ENCODE peak calls at places on chromosome 11, in seven cellular contexts. X, B, D, Q, L, M and V are unnamed samples.

GRCh38 chr11:34756591-34756990 is 135.7 kb downstream of the EHF start:
- DNase-seq in X (no peak), B (no peak), D (no peak), Q (no peak), L (no peak), M (no peak), V (no peak)

GRCh38 chr11:5605849-5606248 is 9.4 kb downstream of the TRIM6 start:
- DNase-seq in X (peak), B (no peak), D (no peak), Q (no peak), L (no peak), M (no peak), V (no peak)

GRCh38 chr11:69496202-69496557 is 14.7 kb downstream of the LINC01488 start:
- DNase-seq in X (no peak), B (no peak), D (no peak), Q (no peak), L (no peak), M (no peak), V (no peak)

GRCh38 chr11:65355013-65355775 is 643 bp downstream of the TIGD3 start:
- DNase-seq in X (no peak), B (peak), D (peak), Q (peak), L (peak), M (no peak), V (no peak)

GRCh38 chr11:8011981-8012444 is 24.9 kb downstream of the EIF3F start:
- DNase-seq in X (peak), B (no peak), D (no peak), Q (no peak), L (no peak), M (no peak), V (no peak)

GRCh38 chr11:69449320-69450063 is 32.0 kb upstream of the LINC01488 start:
- DNase-seq in X (no peak), B (no peak), D (no peak), Q (peak), L (no peak), M (no peak), V (no peak)

GRCh38 chr11:57210731-57211335 is 26.2 kb downstream of the APLNR start:
- DNase-seq in X (no peak), B (no peak), D (no peak), Q (no peak), L (peak), M (no peak), V (no peak)

GRCh38 chr11:15577519-15577918 is 462.8 kb downstream of the INSC start:
- DNase-seq in X (no peak), B (no peak), D (no peak), Q (no peak), L (no peak), M (no peak), V (no peak)

GRCh38 chr11:116990061-116990473 is 108.2 kb downstream of the SIK3 start:
- DNase-seq in X (peak), B (no peak), D (no peak), Q (peak), L (no peak), M (no peak), V (no peak)

GRCh38 chr11:31655483-31655882 is 145.9 kb downstream of the ELP4 start:
- DNase-seq in X (no peak), B (no peak), D (no peak), Q (no peak), L (no peak), M (no peak), V (no peak)

GRCh38 chr11:68122936-68123539 is 1.9 kb upstream of the CHKA start:
- DNase-seq in X (no peak), B (no peak), D (no peak), Q (peak), L (peak), M (no peak), V (no peak)

GRCh38 chr11:102810943-102811528 is 13.1 kb upstream of the MMP1 start:
- DNase-seq in X (no peak), B (no peak), D (no peak), Q (no peak), L (peak), M (no peak), V (no peak)

GRCh38 chr11:122723576-122723975 is 68.1 kb downstream of the UBASH3B start:
- DNase-seq in X (no peak), B (no peak), D (no peak), Q (no peak), L (no peak), M (no peak), V (no peak)

GRCh38 chr11:116829525-116830183 is at the start of gene APOC3:
- DNase-seq in X (no peak), B (no peak), D (no peak), Q (no peak), L (no peak), M (no peak), V (no peak)

GRCh38 chr11:80109652-80110051 is 668.8 kb upstream of the TENM4 start:
- DNase-seq in X (no peak), B (no peak), D (no peak), Q (no peak), L (no peak), M (no peak), V (no peak)

GRCh38 chr11:65290448-65291165 is 24.1 kb upstream of the CDC42EP2 start:
- DNase-seq in X (peak), B (no peak), D (peak), Q (peak), L (no peak), M (no peak), V (peak)

GRCh38 chr11:8091671-8092070 is 10.7 kb downstream of the TUB start:
- DNase-seq in X (no peak), B (no peak), D (no peak), Q (no peak), L (no peak), M (no peak), V (no peak)

GRCh38 chr11:108206969-108207682 is 15.3 kb downstream of the NPAT start:
- DNase-seq in X (no peak), B (no peak), D (no peak), Q (no peak), L (no peak), M (no peak), V (no peak)

GRCh38 chr11:19919050-19919561 is 206.5 kb downstream of the NAV2 start:
- DNase-seq in X (peak), B (no peak), D (no peak), Q (peak), L (no peak), M (no peak), V (no peak)

GRCh38 chr11:73029408-73029807 is 112.7 kb downstream of the FCHSD2 start:
- DNase-seq in X (no peak), B (no peak), D (no peak), Q (no peak), L (peak), M (no peak), V (no peak)

GRCh38 chr11:94802501-94802900 is 34.3 kb downstream of the AMOTL1 start:
- DNase-seq in X (no peak), B (no peak), D (no peak), Q (no peak), L (no peak), M (no peak), V (no peak)

GRCh38 chr11:36149538-36150242 is 139.5 kb downstream of the COMMD9 start:
- DNase-seq in X (peak), B (no peak), D (peak), Q (peak), L (peak), M (no peak), V (peak)

GRCh38 chr11:73141031-73141308 is 1.1 kb downstream of the FCHSD2 start:
- DNase-seq in X (no peak), B (no peak), D (peak), Q (peak), L (no peak), M (no peak), V (no peak)

GRCh38 chr11:32316846-32317525 is 118.4 kb downstream of the WT1 start:
- DNase-seq in X (no peak), B (no peak), D (no peak), Q (no peak), L (peak), M (no peak), V (no peak)

GRCh38 chr11:34318111-34319037 is 39.4 kb downstream of the ABTB2 start:
- DNase-seq in X (no peak), B (no peak), D (no peak), Q (no peak), L (no peak), M (no peak), V (no peak)

GRCh38 chr11:116217006-116217405 is 555.8 kb downstream of the BUD13 start:
- DNase-seq in X (no peak), B (no peak), D (no peak), Q (peak), L (peak), M (no peak), V (no peak)

GRCh38 chr11:103637250-103637649 is 399.2 kb upstream of the DDI1 start:
- DNase-seq in X (no peak), B (no peak), D (no peak), Q (no peak), L (peak), M (no peak), V (no peak)

GRCh38 chr11:69437001-69437875 is 44.2 kb upstream of the LINC01488 start:
- DNase-seq in X (no peak), B (no peak), D (no peak), Q (no peak), L (peak), M (peak), V (no peak)

GRCh38 chr11:94134651-94135512 is 6.2 kb downstream of the PANX1 start:
- DNase-seq in X (peak), B (no peak), D (no peak), Q (peak), L (no peak), M (no peak), V (peak)

GRCh38 chr11:33694346-33695050 is 6.1 kb downstream of the C11orf91 start:
- DNase-seq in X (no peak), B (no peak), D (no peak), Q (no peak), L (no peak), M (no peak), V (no peak)

GRCh38 chr11:113531575-113532451 is 56.6 kb upstream of the DRD2 start:
- DNase-seq in X (no peak), B (no peak), D (no peak), Q (no peak), L (no peak), M (no peak), V (no peak)

GRCh38 chr11:57325735-57326048 is 940 bp upstream of the TNKS1BP1 start:
- DNase-seq in X (no peak), B (no peak), D (no peak), Q (peak), L (no peak), M (no peak), V (no peak)

GRCh38 chr11:9264381-9265210 is 554 bp downstream of the DENND5A start:
- DNase-seq in X (no peak), B (no peak), D (peak), Q (peak), L (peak), M (peak), V (peak)

GRCh38 chr11:9263840-9264380 is 1.2 kb downstream of the DENND5A start:
- DNase-seq in X (no peak), B (no peak), D (peak), Q (no peak), L (no peak), M (no peak), V (no peak)

GRCh38 chr11:9265211-9266131 is at the start of gene DENND5A:
- DNase-seq in X (peak), B (peak), D (peak), Q (peak), L (peak), M (peak), V (peak)

GRCh38 chr11:9266132-9266736 is 1.1 kb upstream of the DENND5A start:
- DNase-seq in X (no peak), B (no peak), D (no peak), Q (peak), L (no peak), M (no peak), V (no peak)

GRCh38 chr11:9260182-9261146 is 4.7 kb downstream of the DENND5A start:
- DNase-seq in X (no peak), B (no peak), D (no peak), Q (no peak), L (peak), M (no peak), V (no peak)
- TF ChIP-seq CTCF in X (peak), B (no peak), D (peak), Q (no peak), L (peak), M (no peak), V (no peak)

GRCh38 chr11:11152877-11153276 is 200.2 kb downstream of the CSNK2A3 start:
- DNase-seq in X (no peak), B (no peak), D (no peak), Q (no peak), L (no peak), M (no peak), V (no peak)

GRCh38 chr11:11155962-11156815 is 196.9 kb downstream of the CSNK2A3 start:
- DNase-seq in X (no peak), B (peak), D (peak), Q (no peak), L (peak), M (peak), V (no peak)

GRCh38 chr11:11157201-11157600 is 195.8 kb downstream of the CSNK2A3 start:
- DNase-seq in X (no peak), B (peak), D (peak), Q (peak), L (peak), M (no peak), V (no peak)
- TF ChIP-seq CTCF in X (peak), B (peak), D (no peak), Q (no peak), L (peak), M (peak), V (no peak)

GRCh38 chr11:121534131-121535093 is 81.6 kb upstream of the SORL1-AS1 start:
- DNase-seq in X (no peak), B (no peak), D (no peak), Q (peak), L (peak), M (no peak), V (no peak)
- TF ChIP-seq CTCF in X (peak), B (no peak), D (peak), Q (peak), L (no peak), M (no peak), V (no peak)

DNA sequence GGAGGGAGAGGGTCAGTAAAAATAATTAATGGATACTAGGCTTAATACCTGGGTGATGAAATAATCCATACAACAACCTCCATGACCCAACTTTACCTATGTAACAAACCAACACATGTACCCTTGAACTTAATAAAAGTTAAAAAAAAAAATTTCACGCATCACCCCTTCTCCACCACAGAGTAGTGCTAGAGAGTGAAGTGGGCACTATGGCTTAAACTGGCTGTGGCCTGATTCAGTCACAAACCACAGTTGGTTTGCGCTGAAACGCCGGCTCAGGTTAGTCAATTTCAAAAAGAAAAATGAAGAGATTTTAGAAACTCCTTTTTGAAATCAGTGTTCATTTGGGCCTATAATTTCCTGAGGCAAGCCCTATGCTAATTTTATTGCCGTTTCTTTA is 144.3 kb downstream of the TRPC6 start:
- DNase-seq in X (no peak), B (no peak), D (no peak), Q (no peak), L (peak), M (no peak), V (no peak)
- TF ChIP-seq CTCF in X (no peak), B (no peak), D (no peak), Q (no peak), L (peak), M (no peak), V (no peak)

DNA sequence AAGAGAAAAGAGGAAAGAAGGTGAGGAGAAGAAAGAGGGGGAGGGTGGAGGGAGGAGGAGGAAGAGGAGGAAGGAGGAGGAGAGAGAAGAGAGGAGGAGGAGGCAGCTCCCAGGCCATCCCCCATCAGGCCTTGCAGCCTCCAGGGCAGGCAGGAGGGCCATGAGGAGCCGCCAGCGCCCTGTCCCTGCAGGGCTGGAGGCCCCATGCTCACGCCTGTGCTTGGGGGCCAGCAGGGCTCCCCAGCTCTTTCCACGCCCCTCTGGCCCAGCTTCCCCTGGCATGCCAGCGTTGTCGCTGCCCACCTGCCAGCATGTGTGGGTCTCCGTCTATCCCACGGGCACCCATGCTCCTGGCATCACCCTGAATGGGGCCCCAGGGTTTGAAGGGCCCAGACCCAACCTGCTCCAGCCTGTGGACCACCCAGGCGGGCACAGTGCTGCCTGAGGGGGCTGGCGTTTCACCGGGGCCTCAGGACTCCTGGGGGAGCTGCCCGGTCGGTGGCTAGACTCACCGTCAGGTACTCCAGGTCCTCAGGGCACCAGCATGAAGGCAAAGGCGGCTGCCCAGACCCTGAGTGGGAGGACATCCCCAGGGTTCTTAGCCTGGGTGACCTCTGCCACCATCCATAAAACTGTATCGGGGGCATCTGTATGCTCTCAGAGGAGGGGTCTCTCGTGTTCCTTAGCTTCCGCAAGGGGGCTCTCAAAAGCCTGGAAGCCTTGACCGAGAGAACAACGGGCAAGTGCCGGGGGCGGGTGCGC is 5.3 kb downstream of the TSPAN32 start:
- DNase-seq in X (no peak), B (no peak), D (no peak), Q (no peak), L (no peak), M (no peak), V (no peak)
- TF ChIP-seq CTCF in X (no peak), B (no peak), D (no peak), Q (no peak), L (no peak), M (no peak), V (no peak)

GRCh38 chr11:120564573-120565301 is 53.2 kb downstream of the GRIK4 start:
- DNase-seq in X (no peak), B (no peak), D (peak), Q (peak), L (peak), M (no peak), V (no peak)
- TF ChIP-seq CTCF in X (peak), B (no peak), D (peak), Q (no peak), L (no peak), M (peak), V (no peak)